ENCODE peak calls at places on chromosomes 5 and 9, in nine cellular contexts. One of them, this sample, is unnamed. For H3K27me3, the result is how much of the 10 kb centered on the place peaks cover.

GRCh38 chr5:80780024-80780423 is 125.2 kb upstream of the DHFR start:
- DNase-seq in brain microvascular endothelial cell: no peak
- DNase-seq in BJ: no peak
- DNase-seq in DND-41: no peak
- DNase-seq in tibial artery: no peak
- DNase-seq in fibroblast of lung: no peak
- DNase-seq in neural progenitor cell: no peak
- DNase-seq in uterus: no peak
- DNase-seq in HCT116: no peak
- DNase-seq in this sample: no peak

GRCh38 chr5:128304121-128304520 is 220.6 kb downstream of the SLC12A2 start:
- DNase-seq in DND-41: no peak
- DNase-seq in neural progenitor cell: no peak
- DNase-seq in BJ: no peak
- DNase-seq in uterus: no peak
- DNase-seq in HCT116: no peak
- DNase-seq in fibroblast of lung: peak
- DNase-seq in brain microvascular endothelial cell: peak
- DNase-seq in tibial artery: no peak
- DNase-seq in this sample: no peak

GRCh38 chr5:27316283-27316675 is 277.9 kb upstream of the CDH9 start:
- DNase-seq in BJ: no peak
- DNase-seq in brain microvascular endothelial cell: peak
- DNase-seq in uterus: no peak
- DNase-seq in fibroblast of lung: peak
- DNase-seq in tibial artery: no peak
- DNase-seq in DND-41: no peak
- DNase-seq in HCT116: no peak
- DNase-seq in neural progenitor cell: no peak
- DNase-seq in this sample: no peak

GRCh38 chr9:124290053-124290581 is 32.4 kb downstream of the NEK6 start:
- DNase-seq in HCT116: no peak
- DNase-seq in DND-41: no peak
- DNase-seq in tibial artery: no peak
- DNase-seq in BJ: no peak
- DNase-seq in neural progenitor cell: no peak
- DNase-seq in fibroblast of lung: no peak
- DNase-seq in brain microvascular endothelial cell: no peak
- DNase-seq in uterus: no peak
- DNase-seq in this sample: peak

GRCh38 chr9:37908283-37908682 is 4.4 kb upstream of the SLC25A51 start:
- DNase-seq in neural progenitor cell: no peak
- DNase-seq in DND-41: no peak
- DNase-seq in uterus: no peak
- DNase-seq in fibroblast of lung: no peak
- DNase-seq in BJ: no peak
- DNase-seq in HCT116: no peak
- DNase-seq in tibial artery: no peak
- DNase-seq in brain microvascular endothelial cell: no peak
- DNase-seq in this sample: no peak

GRCh38 chr5:150789943-150790611 is 11.5 kb downstream of the SMIM3 start:
- DNase-seq in BJ: peak
- DNase-seq in uterus: peak
- DNase-seq in brain microvascular endothelial cell: peak
- DNase-seq in HCT116: peak
- DNase-seq in DND-41: peak
- DNase-seq in tibial artery: peak
- DNase-seq in fibroblast of lung: peak
- DNase-seq in neural progenitor cell: peak
- DNase-seq in this sample: peak

GRCh38 chr5:43997647-43998251 is 391.5 kb downstream of the FGF10 start:
- DNase-seq in BJ: peak
- DNase-seq in DND-41: no peak
- DNase-seq in uterus: no peak
- DNase-seq in brain microvascular endothelial cell: peak
- DNase-seq in fibroblast of lung: no peak
- DNase-seq in HCT116: no peak
- DNase-seq in neural progenitor cell: peak
- DNase-seq in tibial artery: no peak
- DNase-seq in this sample: no peak

GRCh38 chr9:81573415-81574321 is 115.7 kb downstream of the TLE1 start:
- DNase-seq in BJ: no peak
- DNase-seq in uterus: no peak
- DNase-seq in HCT116: no peak
- DNase-seq in tibial artery: no peak
- DNase-seq in DND-41: no peak
- DNase-seq in brain microvascular endothelial cell: no peak
- DNase-seq in fibroblast of lung: no peak
- DNase-seq in neural progenitor cell: peak
- DNase-seq in this sample: no peak

GRCh38 chr5:156394642-156395393 is 67.9 kb downstream of the SGCD start:
- DNase-seq in BJ: no peak
- DNase-seq in uterus: no peak
- DNase-seq in DND-41: no peak
- DNase-seq in fibroblast of lung: no peak
- DNase-seq in HCT116: no peak
- DNase-seq in neural progenitor cell: peak
- DNase-seq in tibial artery: no peak
- DNase-seq in brain microvascular endothelial cell: no peak
- DNase-seq in this sample: no peak

GRCh38 chr5:53482717-53483638 is 2.5 kb downstream of the FST start:
- DNase-seq in neural progenitor cell: peak
- DNase-seq in brain microvascular endothelial cell: no peak
- DNase-seq in HCT116: no peak
- DNase-seq in DND-41: no peak
- DNase-seq in uterus: peak
- DNase-seq in fibroblast of lung: peak
- DNase-seq in BJ: no peak
- DNase-seq in tibial artery: peak
- DNase-seq in this sample: peak

GRCh38 chr5:61754792-61755191 is 422.7 kb downstream of the ZSWIM6 start:
- DNase-seq in HCT116: no peak
- DNase-seq in neural progenitor cell: no peak
- DNase-seq in tibial artery: no peak
- DNase-seq in brain microvascular endothelial cell: no peak
- DNase-seq in uterus: no peak
- DNase-seq in BJ: no peak
- DNase-seq in DND-41: no peak
- DNase-seq in fibroblast of lung: no peak
- DNase-seq in this sample: no peak

GRCh38 chr9:18890372-18890771 is 142.6 kb downstream of the SAXO1 start:
- DNase-seq in fibroblast of lung: peak
- DNase-seq in HCT116: no peak
- DNase-seq in DND-41: no peak
- DNase-seq in tibial artery: no peak
- DNase-seq in neural progenitor cell: no peak
- DNase-seq in brain microvascular endothelial cell: peak
- DNase-seq in uterus: no peak
- DNase-seq in BJ: no peak
- DNase-seq in this sample: no peak

GRCh38 chr5:83428890-83429289 is 42.7 kb upstream of the VCAN start:
- DNase-seq in uterus: no peak
- DNase-seq in neural progenitor cell: no peak
- DNase-seq in fibroblast of lung: no peak
- DNase-seq in brain microvascular endothelial cell: no peak
- DNase-seq in HCT116: no peak
- DNase-seq in tibial artery: no peak
- DNase-seq in BJ: no peak
- DNase-seq in DND-41: no peak
- DNase-seq in this sample: no peak

GRCh38 chr5:151199581-151200185 is 24.2 kb downstream of the CCDC69 start:
- DNase-seq in uterus: no peak
- DNase-seq in neural progenitor cell: no peak
- DNase-seq in HCT116: no peak
- DNase-seq in brain microvascular endothelial cell: no peak
- DNase-seq in BJ: no peak
- DNase-seq in tibial artery: no peak
- DNase-seq in DND-41: peak
- DNase-seq in fibroblast of lung: no peak
- DNase-seq in this sample: no peak

GRCh38 chr9:135926402-135927194 is 19.3 kb upstream of the CAMSAP1 start:
- DNase-seq in brain microvascular endothelial cell: peak
- DNase-seq in DND-41: no peak
- DNase-seq in uterus: no peak
- DNase-seq in BJ: peak
- DNase-seq in tibial artery: peak
- DNase-seq in HCT116: peak
- DNase-seq in fibroblast of lung: peak
- DNase-seq in neural progenitor cell: no peak
- DNase-seq in this sample: no peak

GRCh38 chr9:28234899-28235277 is 661.6 kb upstream of the C9orf72 start:
- DNase-seq in HCT116: no peak
- DNase-seq in fibroblast of lung: peak
- DNase-seq in BJ: peak
- DNase-seq in uterus: no peak
- DNase-seq in DND-41: no peak
- DNase-seq in brain microvascular endothelial cell: peak
- DNase-seq in neural progenitor cell: no peak
- DNase-seq in tibial artery: no peak
- DNase-seq in this sample: no peak

GRCh38 chr5:50667653-50668403 is 1.4 kb downstream of the PARP8 start:
- DNase-seq in BJ: no peak
- DNase-seq in neural progenitor cell: peak
- DNase-seq in tibial artery: peak
- DNase-seq in brain microvascular endothelial cell: peak
- DNase-seq in DND-41: peak
- DNase-seq in fibroblast of lung: peak
- DNase-seq in uterus: peak
- DNase-seq in HCT116: no peak
- DNase-seq in this sample: peak

DNA sequence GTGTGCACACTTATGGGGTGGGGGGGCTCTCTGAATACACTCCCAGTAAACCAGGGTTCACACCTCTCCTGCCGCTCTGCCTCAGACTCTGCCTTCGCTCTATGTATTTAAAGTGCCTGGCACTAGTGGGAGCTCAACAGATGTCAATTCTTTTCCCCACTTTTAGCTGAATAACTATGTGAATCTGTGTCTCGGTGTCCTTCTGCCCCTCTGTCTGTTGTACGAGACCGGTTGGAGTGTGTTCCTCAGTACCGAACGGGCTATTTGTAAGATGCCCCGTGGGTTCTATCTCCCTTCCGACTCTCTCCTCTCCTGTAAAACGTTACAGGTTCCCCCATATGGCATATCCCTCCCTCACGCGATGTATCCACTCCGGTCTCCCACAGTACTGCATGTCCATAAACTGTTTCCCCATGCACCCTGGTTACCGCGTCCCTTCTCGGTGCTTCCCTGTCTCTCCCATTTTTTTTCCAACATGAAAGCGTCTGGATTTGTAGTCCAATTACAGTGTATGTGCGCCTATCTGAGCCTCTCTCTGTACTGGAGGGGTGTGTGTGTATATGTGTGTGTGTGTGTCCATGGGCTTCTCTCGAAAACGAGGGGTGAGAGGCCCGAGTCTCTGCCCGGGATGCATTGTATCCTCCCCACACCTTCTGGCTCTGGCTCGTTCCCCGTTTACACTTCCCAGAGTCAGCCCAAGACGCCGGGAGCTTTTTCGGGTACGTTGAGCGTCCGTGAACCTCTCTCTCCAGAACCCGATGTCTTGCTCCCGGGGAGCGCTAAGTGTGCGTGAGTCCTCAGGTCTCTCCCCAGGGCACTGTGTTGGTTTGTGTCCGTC is 1.5 kb downstream of the ELL2 start:
- DNase-seq in neural progenitor cell: peak
- DNase-seq in fibroblast of lung: peak
- DNase-seq in uterus: no peak
- DNase-seq in DND-41: no peak
- DNase-seq in tibial artery: no peak
- DNase-seq in BJ: no peak
- DNase-seq in HCT116: no peak
- DNase-seq in brain microvascular endothelial cell: peak
- DNase-seq in this sample: no peak
- TF ChIP-seq CTCF in neural progenitor cell: no peak
- TF ChIP-seq CTCF in fibroblast of lung: peak
- TF ChIP-seq CTCF in uterus: no peak
- TF ChIP-seq CTCF in DND-41: no peak
- TF ChIP-seq CTCF in tibial artery: peak
- TF ChIP-seq CTCF in BJ: no peak
- TF ChIP-seq CTCF in HCT116: no peak
- TF ChIP-seq CTCF in brain microvascular endothelial cell: no peak
- TF ChIP-seq CTCF in this sample: no peak

GRCh38 chr9:110125207-110125751 is 82.7 kb downstream of the C9orf152 start:
- DNase-seq in DND-41: no peak
- DNase-seq in brain microvascular endothelial cell: peak
- DNase-seq in BJ: peak
- DNase-seq in fibroblast of lung: peak
- DNase-seq in tibial artery: peak
- DNase-seq in uterus: peak
- DNase-seq in neural progenitor cell: peak
- DNase-seq in HCT116: no peak
- DNase-seq in this sample: no peak
- H3K4me3 ChIP-seq in DND-41: peak
- H3K4me3 ChIP-seq in brain microvascular endothelial cell: peak
- H3K4me3 ChIP-seq in BJ: peak
- H3K4me3 ChIP-seq in fibroblast of lung: peak
- H3K4me3 ChIP-seq in tibial artery: peak
- H3K4me3 ChIP-seq in uterus: peak
- H3K4me3 ChIP-seq in neural progenitor cell: no peak
- H3K4me3 ChIP-seq in HCT116: no peak
- H3K4me3 ChIP-seq in this sample: no peak

DNA sequence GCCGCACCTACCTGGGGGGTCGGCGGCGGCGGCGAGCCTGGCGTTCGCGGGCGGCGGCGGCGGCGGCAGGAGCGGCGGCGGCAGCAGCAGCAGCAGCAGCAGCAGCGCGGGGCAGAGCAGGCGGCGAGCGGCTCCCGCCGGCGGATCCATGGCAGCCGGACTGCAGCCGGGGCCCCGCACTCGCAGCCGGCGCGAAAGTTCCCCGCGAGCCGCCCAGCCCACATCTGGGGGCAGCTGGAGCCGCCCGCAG is 157 bp downstream of the ADAMTS2 start:
- DNase-seq in neural progenitor cell: no peak
- DNase-seq in HCT116: no peak
- DNase-seq in tibial artery: no peak
- DNase-seq in brain microvascular endothelial cell: no peak
- DNase-seq in DND-41: no peak
- DNase-seq in fibroblast of lung: peak
- DNase-seq in BJ: no peak
- DNase-seq in uterus: no peak
- DNase-seq in this sample: no peak
- H3K27me3 ChIP-seq in neural progenitor cell: half or more
- H3K27me3 ChIP-seq in HCT116: under half
- H3K27me3 ChIP-seq in tibial artery: under half
- H3K27me3 ChIP-seq in brain microvascular endothelial cell: under half
- H3K27me3 ChIP-seq in DND-41: under half
- H3K27me3 ChIP-seq in fibroblast of lung: under half
- H3K27me3 ChIP-seq in BJ: under half
- H3K27me3 ChIP-seq in uterus: under half
- H3K27me3 ChIP-seq in this sample: under half

DNA sequence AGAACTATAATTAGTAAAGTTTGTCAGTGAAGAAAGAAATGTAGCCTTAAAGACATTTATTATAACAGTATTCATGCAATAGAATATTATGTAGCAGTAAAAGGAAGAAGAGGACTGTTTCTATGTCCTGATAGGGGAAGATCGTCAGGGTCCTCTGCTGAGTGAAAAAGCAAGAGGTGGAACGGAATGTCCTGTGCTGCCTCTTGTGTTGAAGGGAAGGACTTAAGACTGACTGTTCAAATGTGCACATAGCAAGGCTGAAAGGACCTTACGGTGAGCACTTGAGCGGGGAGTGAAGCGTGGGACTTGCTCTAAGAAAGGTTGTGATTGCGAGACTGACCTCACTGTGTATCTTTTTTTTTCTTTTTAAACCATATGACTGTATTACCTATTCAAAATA is 63.2 kb downstream of the SNX24 start:
- DNase-seq in DND-41: no peak
- DNase-seq in tibial artery: no peak
- DNase-seq in neural progenitor cell: peak
- DNase-seq in fibroblast of lung: no peak
- DNase-seq in BJ: no peak
- DNase-seq in HCT116: no peak
- DNase-seq in uterus: no peak
- DNase-seq in brain microvascular endothelial cell: no peak
- DNase-seq in this sample: no peak
- TF ChIP-seq CTCF in DND-41: no peak
- TF ChIP-seq CTCF in tibial artery: peak
- TF ChIP-seq CTCF in neural progenitor cell: no peak
- TF ChIP-seq CTCF in fibroblast of lung: peak
- TF ChIP-seq CTCF in BJ: no peak
- TF ChIP-seq CTCF in HCT116: no peak
- TF ChIP-seq CTCF in uterus: no peak
- TF ChIP-seq CTCF in brain microvascular endothelial cell: no peak
- TF ChIP-seq CTCF in this sample: no peak